ENCODE peak calls at places on chromosomes 4 and X, in four cellular contexts. S, V, O and U are unnamed samples.
A peak's percentile ranks its signal among the peaks of the same experiment; 100 is the strongest.

GRCh38 chrX:31227250-31227649 is 155.4 kb upstream of the FTHL17 start:
- DNase-seq in S (no peak), V (no peak), O (no peak), U (peak; percentile 76)

GRCh38 chr4:129384974-129385373 is 289.0 kb downstream of the C4orf33 start:
- DNase-seq in S (no peak), V (no peak), O (no peak), U (no peak)

GRCh38 chr4:99983289-99983943 is 33.3 kb upstream of the H2AZ1 start:
- DNase-seq in S (no peak), V (no peak), O (no peak), U (no peak)

GRCh38 chr4:30719363-30720020 is 677 bp upstream of the PCDH7 start:
- DNase-seq in S (peak; percentile 83), V (no peak), O (peak; percentile 40), U (peak; percentile 68)

GRCh38 chr4:15161439-15161838 is 159.2 kb downstream of the CPEB2 start:
- DNase-seq in S (no peak), V (no peak), O (no peak), U (no peak)

GRCh38 chr4:60173718-60174117 is 1026.4 kb upstream of the ADGRL3 start:
- DNase-seq in S (no peak), V (no peak), O (no peak), U (no peak)

GRCh38 chr4:31803511-31804195 is 1083.5 kb downstream of the PCDH7 start:
- DNase-seq in S (no peak), V (no peak), O (no peak), U (no peak)

GRCh38 chr4:16079046-16079445 is 4.8 kb downstream of the PROM1 start:
- DNase-seq in S (no peak), V (no peak), O (no peak), U (peak; percentile 7)

GRCh38 chrX:1392376-1393130 is 640 bp upstream of the SLC25A6 start:
- DNase-seq in S (peak; percentile 84), V (no peak), O (peak; percentile 66), U (peak; percentile 52)

GRCh38 chrX:17154001-17154400 is 207.5 kb downstream of the REPS2 start:
- DNase-seq in S (no peak), V (no peak), O (no peak), U (no peak)

GRCh38 chrX:132023896-132024386 is 839 bp downstream of the STK26 start:
- DNase-seq in S (no peak), V (no peak), O (peak; percentile 76), U (no peak)